ENCODE peak calls at places on chromosomes 3 and 15, in five cellular contexts. One of them, this sample, is unnamed.

GRCh38 chr3:162348912-162349311 is 852.3 kb downstream of the OTOL1 start:
- DNase-seq in aorta: no peak
- DNase-seq in NCI-H2171 treated with DMSO at 0.1 percent for 48 hours: no peak
- DNase-seq in AG10803: no peak
- DNase-seq in stimulated activated naive CD8-positive, alpha-beta T cell treated with anti-CD3 and anti-CD28 coated beads, Interleukin-15, amount 100 ng/mL, for 72 hours: no peak
- DNase-seq in this sample: no peak

GRCh38 chr3:41331023-41331422 is 131.7 kb downstream of the CTNNB1 start:
- DNase-seq in stimulated activated naive CD8-positive, alpha-beta T cell treated with anti-CD3 and anti-CD28 coated beads, Interleukin-15, amount 100 ng/mL, for 72 hours: no peak
- DNase-seq in aorta: no peak
- DNase-seq in NCI-H2171 treated with DMSO at 0.1 percent for 48 hours: no peak
- DNase-seq in AG10803: no peak
- DNase-seq in this sample: no peak

GRCh38 chr3:170233532-170233931 is 11.3 kb downstream of the PRKCI start:
- DNase-seq in aorta: no peak
- DNase-seq in AG10803: peak
- DNase-seq in stimulated activated naive CD8-positive, alpha-beta T cell treated with anti-CD3 and anti-CD28 coated beads, Interleukin-15, amount 100 ng/mL, for 72 hours: no peak
- DNase-seq in NCI-H2171 treated with DMSO at 0.1 percent for 48 hours: no peak
- DNase-seq in this sample: no peak

GRCh38 chr3:153320585-153321128 is 158.6 kb downstream of the RAP2B start:
- DNase-seq in AG10803: no peak
- DNase-seq in stimulated activated naive CD8-positive, alpha-beta T cell treated with anti-CD3 and anti-CD28 coated beads, Interleukin-15, amount 100 ng/mL, for 72 hours: no peak
- DNase-seq in aorta: no peak
- DNase-seq in NCI-H2171 treated with DMSO at 0.1 percent for 48 hours: no peak
- DNase-seq in this sample: no peak

GRCh38 chr15:64695571-64695992 is 79.8 kb downstream of the RBPMS2 start:
- DNase-seq in NCI-H2171 treated with DMSO at 0.1 percent for 48 hours: no peak
- DNase-seq in AG10803: no peak
- DNase-seq in aorta: no peak
- DNase-seq in stimulated activated naive CD8-positive, alpha-beta T cell treated with anti-CD3 and anti-CD28 coated beads, Interleukin-15, amount 100 ng/mL, for 72 hours: no peak
- DNase-seq in this sample: no peak

GRCh38 chr3:14483286-14483685 is 56.9 kb downstream of the GRIP2 start:
- DNase-seq in AG10803: no peak
- DNase-seq in aorta: peak
- DNase-seq in stimulated activated naive CD8-positive, alpha-beta T cell treated with anti-CD3 and anti-CD28 coated beads, Interleukin-15, amount 100 ng/mL, for 72 hours: no peak
- DNase-seq in NCI-H2171 treated with DMSO at 0.1 percent for 48 hours: no peak
- DNase-seq in this sample: no peak

GRCh38 chr3:39381432-39381831 is 1.7 kb upstream of the SLC25A38 start:
- DNase-seq in stimulated activated naive CD8-positive, alpha-beta T cell treated with anti-CD3 and anti-CD28 coated beads, Interleukin-15, amount 100 ng/mL, for 72 hours: no peak
- DNase-seq in AG10803: no peak
- DNase-seq in aorta: no peak
- DNase-seq in NCI-H2171 treated with DMSO at 0.1 percent for 48 hours: no peak
- DNase-seq in this sample: no peak

GRCh38 chr15:70258369-70259029 is 160.8 kb upstream of the TLE3 start:
- DNase-seq in NCI-H2171 treated with DMSO at 0.1 percent for 48 hours: peak
- DNase-seq in AG10803: no peak
- DNase-seq in stimulated activated naive CD8-positive, alpha-beta T cell treated with anti-CD3 and anti-CD28 coated beads, Interleukin-15, amount 100 ng/mL, for 72 hours: peak
- DNase-seq in aorta: no peak
- DNase-seq in this sample: no peak

GRCh38 chr15:86608461-86608860 is 528.8 kb downstream of the AGBL1 start:
- DNase-seq in aorta: no peak
- DNase-seq in stimulated activated naive CD8-positive, alpha-beta T cell treated with anti-CD3 and anti-CD28 coated beads, Interleukin-15, amount 100 ng/mL, for 72 hours: no peak
- DNase-seq in NCI-H2171 treated with DMSO at 0.1 percent for 48 hours: peak
- DNase-seq in AG10803: peak
- DNase-seq in this sample: no peak

GRCh38 chr3:131167867-131168266 is 141.2 kb downstream of the NEK11 start:
- DNase-seq in stimulated activated naive CD8-positive, alpha-beta T cell treated with anti-CD3 and anti-CD28 coated beads, Interleukin-15, amount 100 ng/mL, for 72 hours: no peak
- DNase-seq in aorta: no peak
- DNase-seq in NCI-H2171 treated with DMSO at 0.1 percent for 48 hours: no peak
- DNase-seq in AG10803: no peak
- DNase-seq in this sample: no peak

GRCh38 chr15:56994280-56994679 is 75.8 kb downstream of the TCF12 start:
- DNase-seq in aorta: no peak
- DNase-seq in stimulated activated naive CD8-positive, alpha-beta T cell treated with anti-CD3 and anti-CD28 coated beads, Interleukin-15, amount 100 ng/mL, for 72 hours: no peak
- DNase-seq in NCI-H2171 treated with DMSO at 0.1 percent for 48 hours: no peak
- DNase-seq in AG10803: no peak
- DNase-seq in this sample: no peak

GRCh38 chr3:127751163-127751621 is 71.1 kb downstream of the MGLL start:
- DNase-seq in stimulated activated naive CD8-positive, alpha-beta T cell treated with anti-CD3 and anti-CD28 coated beads, Interleukin-15, amount 100 ng/mL, for 72 hours: no peak
- DNase-seq in aorta: no peak
- DNase-seq in NCI-H2171 treated with DMSO at 0.1 percent for 48 hours: peak
- DNase-seq in AG10803: no peak
- DNase-seq in this sample: no peak